ENCODE peak calls at places on chromosomes 7 and 10, in eight cellular contexts. U is mammary epithelial cell; A is spleen; W is endodermal cell; X is adrenal gland; E is CD8-positive, alpha-beta memory T cell; D is colonic mucosa; B is HepG2. G is an unnamed sample. For H3K4me1, the result is how much of the 10 kb centered on the place peaks cover.

GRCh38 chr10:90912176-90912575 is 8.7 kb downstream of the ANKRD1 start:
- DNase-seq in B (no peak), D (no peak), X (no peak), A (no peak), E (no peak), U (peak), W (no peak), G (no peak)

GRCh38 chr7:55104707-55105433 is 86.1 kb downstream of the EGFR start:
- DNase-seq in D (no peak), X (no peak), E (no peak), W (no peak), B (no peak), A (no peak), U (peak), G (no peak)

GRCh38 chr10:123862421-123863188 is 29.0 kb downstream of the CPXM2 start:
- DNase-seq in D (no peak), U (no peak), A (no peak), W (no peak), X (no peak), E (no peak), B (no peak), G (no peak)

GRCh38 chr7:128959296-128959695 is 21.6 kb downstream of the IRF5 start:
- DNase-seq in X (no peak), U (no peak), E (no peak), W (no peak), D (no peak), B (no peak), A (no peak), G (no peak)

GRCh38 chr7:36820527-36821170 is 96.4 kb upstream of the AOAH start:
- DNase-seq in X (no peak), A (no peak), E (no peak), B (no peak), D (no peak), W (no peak), U (peak), G (no peak)

GRCh38 chr10:93469454-93469853 is 12.7 kb downstream of the MYOF start:
- DNase-seq in D (no peak), X (no peak), E (no peak), B (no peak), W (no peak), A (no peak), U (no peak), G (no peak)

GRCh38 chr10:32960022-32960421 is 2.0 kb upstream of the ITGB1 start:
- DNase-seq in W (no peak), D (no peak), E (no peak), A (peak), X (no peak), B (no peak), U (peak), G (no peak)

GRCh38 chr10:99938563-99938962 is 71.2 kb downstream of the DNMBP start:
- DNase-seq in X (no peak), W (no peak), E (no peak), A (no peak), U (no peak), D (no peak), B (no peak), G (no peak)

GRCh38 chr10:7826971-7827370 is 8.7 kb downstream of the TAF3 start:
- DNase-seq in X (peak), B (no peak), E (no peak), A (no peak), W (peak), D (no peak), U (peak), G (no peak)

GRCh38 chr10:93461807-93462178 is 20.3 kb downstream of the MYOF start:
- DNase-seq in W (no peak), X (no peak), E (no peak), A (no peak), U (peak), B (no peak), D (no peak), G (no peak)

GRCh38 chr7:66557214-66558200 is 71.2 kb upstream of the KCTD7 start:
- DNase-seq in D (peak), X (peak), B (no peak), E (peak), U (peak), W (peak), A (peak), G (peak)

GRCh38 chr10:114306116-114306973 is 67.3 kb downstream of the VWA2 start:
- DNase-seq in B (no peak), A (peak), E (no peak), W (peak), X (no peak), D (no peak), U (peak), G (no peak)

GRCh38 chr10:103765981-103766380 is 89.4 kb downstream of the SH3PXD2A start:
- DNase-seq in W (no peak), X (no peak), B (no peak), D (no peak), E (peak), A (peak), U (peak), G (no peak)

GRCh38 chr7:24948739-24949138 is 31.2 kb downstream of the OSBPL3 start:
- DNase-seq in A (no peak), X (no peak), U (no peak), B (no peak), D (no peak), E (no peak), W (no peak), G (no peak)

GRCh38 chr7:34837826-34838225 is 179.8 kb downstream of the NPSR1 start:
- DNase-seq in X (no peak), U (no peak), D (no peak), E (no peak), B (no peak), W (no peak), A (no peak), G (no peak)

GRCh38 chr7:19969859-19970493 is 196.6 kb upstream of the TMEM196 start:
- DNase-seq in B (peak), W (no peak), U (no peak), X (no peak), D (peak), A (no peak), E (no peak), G (no peak)

GRCh38 chr10:52313350-52314006 is 603 bp upstream of the DKK1 start:
- DNase-seq in B (peak), E (no peak), X (no peak), D (peak), A (no peak), U (no peak), W (peak), G (no peak)

GRCh38 chr7:35729061-35729783 is 34.3 kb upstream of the HERPUD2 start:
- DNase-seq in B (no peak), U (no peak), W (no peak), D (no peak), A (peak), X (no peak), E (peak), G (no peak)

GRCh38 chr10:79910836-79911235 is 38.1 kb downstream of the SFTPD start:
- DNase-seq in B (no peak), X (no peak), A (no peak), D (no peak), W (no peak), E (no peak), U (no peak), G (no peak)

GRCh38 chr10:24790073-24790472 is 66.4 kb upstream of the ARHGAP21 start:
- DNase-seq in E (no peak), D (no peak), A (no peak), U (no peak), X (no peak), W (no peak), B (no peak), G (no peak)

GRCh38 chr7:155824195-155824915 is 12.1 kb upstream of the SHH start:
- DNase-seq in W (no peak), E (no peak), D (peak), B (no peak), U (no peak), X (peak), A (peak), G (no peak)

GRCh38 chr7:133887459-133887858 is 239.7 kb upstream of the LRGUK start:
- DNase-seq in A (no peak), E (no peak), B (no peak), U (no peak), X (no peak), D (no peak), W (no peak), G (no peak)

GRCh38 chr10:60206735-60207134 is 182.9 kb downstream of the ANK3 start:
- DNase-seq in U (peak), X (no peak), B (no peak), D (peak), E (no peak), A (no peak), W (no peak), G (no peak)

GRCh38 chr10:47146571-47146970 is 153.4 kb upstream of the GDF10 start:
- DNase-seq in D (no peak), E (no peak), W (no peak), A (no peak), U (peak), X (no peak), B (no peak), G (no peak)

GRCh38 chr10:123999261-123999660 is 94.1 kb downstream of the CHST15 start:
- DNase-seq in X (no peak), W (no peak), U (no peak), A (peak), D (no peak), E (no peak), B (no peak), G (no peak)

GRCh38 chr7:130734525-130735272 is 692 bp upstream of the KLF14 start:
- DNase-seq in E (no peak), X (no peak), W (no peak), B (no peak), A (no peak), U (peak), D (no peak), G (no peak)

GRCh38 chr10:63798599-63799498 is 277.6 kb downstream of the REEP3 start:
- DNase-seq in D (peak), U (peak), X (peak), W (no peak), E (no peak), A (no peak), B (peak), G (no peak)

GRCh38 chr10:132836248-132836831 is 50.4 kb upstream of the NKX6-2 start:
- DNase-seq in X (peak), U (no peak), B (no peak), E (no peak), W (peak), D (no peak), A (peak), G (no peak)

GRCh38 chr7:157073335-157073734 is 62.9 kb upstream of the MNX1 start:
- DNase-seq in W (peak), U (no peak), D (no peak), B (no peak), A (no peak), X (no peak), E (no peak), G (no peak)

GRCh38 chr10:130998642-130999041 is 312.9 kb downstream of the TCERG1L start:
- DNase-seq in U (no peak), D (no peak), A (peak), X (no peak), B (no peak), E (no peak), W (no peak), G (no peak)

GRCh38 chr10:131000244-131000643 is 311.3 kb downstream of the TCERG1L start:
- DNase-seq in U (no peak), X (no peak), B (no peak), W (no peak), D (no peak), A (no peak), E (no peak), G (no peak)

GRCh38 chr10:131000737-131001136 is 310.8 kb downstream of the TCERG1L start:
- DNase-seq in A (no peak), D (no peak), B (no peak), W (no peak), X (no peak), E (no peak), U (no peak), G (no peak)

GRCh38 chr10:130998046-130998435 is 313.5 kb downstream of the TCERG1L start:
- DNase-seq in A (no peak), X (no peak), B (no peak), W (no peak), D (no peak), E (no peak), U (no peak), G (no peak)

DNA sequence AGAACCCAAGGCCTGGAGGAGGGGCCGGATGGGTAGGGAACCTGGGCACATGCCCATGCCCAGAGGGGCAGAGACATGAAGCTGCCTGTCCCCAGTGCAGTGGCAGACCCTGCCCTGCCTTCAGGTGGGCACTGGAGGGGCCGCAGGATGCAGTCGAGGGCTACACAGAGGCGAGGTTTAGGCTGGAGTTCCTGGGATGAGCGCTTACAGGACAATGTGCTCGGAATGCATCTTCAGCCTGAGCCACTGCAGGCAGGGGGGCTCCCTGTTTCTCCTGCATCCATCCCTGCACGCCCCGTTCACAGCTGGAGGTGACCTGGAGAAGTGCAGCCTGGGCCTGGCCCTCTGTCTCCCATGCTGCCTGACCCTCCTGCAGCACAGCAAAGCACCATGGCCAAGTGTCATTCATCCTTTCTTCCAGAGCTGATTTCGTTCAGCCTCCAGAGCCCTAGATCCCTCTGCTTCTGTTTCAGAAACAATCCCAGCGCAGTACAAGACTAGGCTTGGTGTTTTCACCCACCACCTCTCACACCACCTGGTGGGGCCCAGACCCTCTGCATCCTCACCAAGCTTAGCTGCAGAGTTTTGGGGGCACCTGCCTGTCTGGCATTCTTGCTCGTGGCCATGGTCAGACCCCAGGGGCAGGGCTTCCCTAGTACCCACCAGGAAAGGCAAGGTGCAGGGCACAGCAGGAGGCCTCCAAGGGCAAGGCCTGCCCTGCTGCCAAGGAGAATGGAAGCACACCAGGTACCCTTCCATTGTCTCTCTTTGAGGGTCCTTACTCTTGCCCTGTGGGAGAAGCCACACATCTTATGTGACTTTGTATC is 311.9 kb downstream of the TCERG1L start:
- DNase-seq in X (no peak), D (no peak), B (no peak), W (no peak), U (no peak), A (peak), E (no peak), G (no peak)
- H3K4me1 ChIP-seq in X (under half), D (under half), B (under half), W (under half), U (under half), A (under half), E (under half), G (under half)

DNA sequence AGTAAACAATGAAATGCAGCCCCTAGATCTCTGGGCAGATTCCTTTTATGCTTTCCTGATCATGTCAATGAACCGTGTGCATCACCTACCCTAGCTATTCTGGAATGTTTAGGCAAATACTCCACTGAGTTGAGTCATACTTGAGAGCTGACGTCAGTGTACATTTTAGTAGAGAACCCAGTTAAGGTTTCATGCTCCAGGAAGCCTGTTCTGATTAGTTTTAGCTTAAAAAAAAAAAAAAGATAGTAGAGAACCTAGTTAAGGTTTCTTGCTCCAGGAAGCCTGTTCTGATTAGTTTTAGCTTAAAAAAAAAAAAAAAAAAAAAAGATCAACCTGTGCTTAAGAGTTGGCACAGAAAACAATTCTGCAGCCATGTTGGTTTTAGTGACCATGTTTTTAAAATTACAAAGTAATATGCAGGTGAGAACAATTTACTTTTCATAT is 3.7 kb upstream of the MCU start:
- DNase-seq in A (no peak), B (peak), W (no peak), U (peak), D (peak), X (no peak), E (no peak), G (no peak)
- H3K27ac ChIP-seq in A (no peak), B (no peak), W (no peak), U (peak), D (peak), X (no peak), E (no peak), G (no peak)

GRCh38 chr7:139704308-139704879 is 73.4 kb downstream of the HIPK2 start:
- DNase-seq in E (no peak), A (no peak), U (no peak), W (peak), D (no peak), X (no peak), B (no peak), G (no peak)

GRCh38 chr7:139702313-139702731 is 75.5 kb downstream of the HIPK2 start:
- DNase-seq in W (peak), E (no peak), U (no peak), D (no peak), B (no peak), A (no peak), X (peak), G (no peak)

GRCh38 chr7:139701908-139702307 is 75.9 kb downstream of the HIPK2 start:
- DNase-seq in U (no peak), X (no peak), W (no peak), D (no peak), B (no peak), E (no peak), A (no peak), G (no peak)

GRCh38 chr7:139702811-139703467 is 74.9 kb downstream of the HIPK2 start:
- DNase-seq in B (no peak), A (no peak), W (peak), U (no peak), X (no peak), D (no peak), E (no peak), G (no peak)

GRCh38 chr7:139703468-139704307 is 74.1 kb downstream of the HIPK2 start:
- DNase-seq in U (no peak), W (peak), X (no peak), A (no peak), E (no peak), B (no peak), D (no peak), G (no peak)
- H3K4me3 ChIP-seq in U (no peak), W (no peak), X (no peak), A (no peak), E (no peak), B (no peak), D (no peak), G (no peak)

GRCh38 chr10:72275351-72276012 is 1.8 kb downstream of the DDIT4 start:
- DNase-seq in U (peak), D (peak), W (no peak), B (no peak), E (no peak), A (no peak), X (peak), G (no peak)

GRCh38 chr10:72274213-72274729 is 547 bp downstream of the DDIT4 start:
- DNase-seq in U (no peak), W (no peak), B (no peak), A (peak), D (no peak), E (no peak), X (no peak), G (no peak)

GRCh38 chr10:72274730-72275350 is 1.1 kb downstream of the DDIT4 start:
- DNase-seq in D (peak), B (no peak), A (peak), X (peak), U (peak), E (peak), W (peak), G (no peak)

GRCh38 chr10:72272689-72273409 is 875 bp upstream of the DDIT4 start:
- DNase-seq in U (peak), E (no peak), A (peak), W (peak), X (peak), B (peak), D (peak), G (no peak)

GRCh38 chr10:72273410-72274212 is at the start of gene DDIT4:
- DNase-seq in X (peak), D (peak), B (peak), A (peak), U (peak), E (peak), W (peak), G (peak)
- H3K4me1 ChIP-seq in X (under half), D (under half), B (half or more), A (half or more), U (under half), E (under half), W (under half), G (under half)

G was measured in iPS DF 6.9.